ENCODE peak calls at places on chromosomes 16 and 17, in six cellular contexts. T is cardiac muscle cell; F is CD8-positive, alpha-beta T cell; C is tibial nerve; A is BE2C; U is heart left ventricle. W is an unnamed sample.

GRCh38 chr17:63927464-63928171 is 4.5 kb downstream of the CD79B start:
- DNase-seq in T (no peak), F (no peak), C (no peak), A (no peak), U (no peak), W (no peak)

GRCh38 chr16:83974475-83974874 is 6.4 kb downstream of the NECAB2 start:
- DNase-seq in T (no peak), F (no peak), C (no peak), A (no peak), U (no peak), W (no peak)

GRCh38 chr17:50051082-50051576 is 4.8 kb upstream of the ITGA3 start:
- DNase-seq in T (peak; percentile 71), F (no peak), C (no peak), A (no peak), U (no peak), W (no peak)

GRCh38 chr16:31113420-31114124 is 3.9 kb upstream of the KAT8 start:
- DNase-seq in T (no peak), F (no peak), C (no peak), A (no peak), U (no peak), W (no peak)

GRCh38 chr17:82698974-82699442 is 510 bp upstream of the RAB40B start:
- DNase-seq in T (no peak), F (no peak), C (no peak), A (no peak), U (no peak), W (no peak)

GRCh38 chr16:4203748-4204147 is 38.1 kb downstream of the SRL start:
- DNase-seq in T (no peak), F (no peak), C (no peak), A (no peak), U (no peak), W (no peak)

GRCh38 chr17:72361892-72362291 is 241.1 kb downstream of the SOX9 start:
- DNase-seq in T (no peak), F (no peak), C (no peak), A (no peak), U (no peak), W (no peak)

GRCh38 chr17:82947051-82947991 is 107.5 kb upstream of the ZNF750 start:
- DNase-seq in T (no peak), F (no peak), C (no peak), A (no peak), U (no peak), W (peak; percentile 19)

GRCh38 chr16:1158456-1159324 is 5.8 kb downstream of the CACNA1H start:
- DNase-seq in T (peak; percentile 35), F (no peak), C (no peak), A (no peak), U (peak; percentile 80), W (peak; percentile 64)

GRCh38 chr17:76831316-76831715 is 36.9 kb upstream of the MGAT5B start:
- DNase-seq in T (no peak), F (no peak), C (no peak), A (no peak), U (no peak), W (no peak)

GRCh38 chr16:57781741-57782606 is 20.3 kb downstream of the KIFC3 start:
- DNase-seq in T (peak; percentile 42), F (no peak), C (no peak), A (no peak), U (no peak), W (peak; percentile 8)

GRCh38 chr17:4796550-4796915 is 569 bp downstream of the PSMB6 start:
- DNase-seq in T (peak; percentile 45), F (no peak), C (no peak), A (peak; percentile 41), U (no peak), W (no peak)

GRCh38 chr16:85902366-85903155 is 3.6 kb downstream of the IRF8 start:
- DNase-seq in T (peak; percentile 22), F (peak; percentile 57), C (no peak), A (no peak), U (no peak), W (no peak)

GRCh38 chr17:81512984-81513668 is 527 bp upstream of the ACTG1 start:
- DNase-seq in T (peak; percentile 69), F (peak; percentile 54), C (peak; percentile 58), A (no peak), U (peak; percentile 75), W (peak; percentile 84)

GRCh38 chr17:29933379-29933778 is 3.4 kb upstream of the SSH2 start:
- DNase-seq in T (peak; percentile 66), F (no peak), C (no peak), A (no peak), U (no peak), W (no peak)

GRCh38 chr17:30336369-30337171 is 2.7 kb upstream of the TMIGD1 start:
- DNase-seq in T (peak; percentile 60), F (peak; percentile 64), C (no peak), A (peak; percentile 56), U (no peak), W (no peak)

GRCh38 chr17:47205419-47205963 is 3.7 kb upstream of the MYL4 start:
- DNase-seq in T (peak; percentile 81), F (peak; percentile 57), C (peak; percentile 48), A (no peak), U (peak; percentile 57), W (no peak)

GRCh38 chr17:56781944-56782737 is 51.6 kb downstream of the C17orf67 start:
- DNase-seq in T (no peak), F (no peak), C (no peak), A (no peak), U (no peak), W (no peak)

GRCh38 chr17:60142872-60143499 is 6.8 kb upstream of the CA4 start:
- DNase-seq in T (peak; percentile 92), F (peak; percentile 70), C (peak; percentile 83), A (peak; percentile 93), U (peak; percentile 86), W (peak; percentile 86)

GRCh38 chr17:60139438-60140285 is 10.1 kb upstream of the CA4 start:
- DNase-seq in T (peak; percentile 76), F (peak; percentile 71), C (peak; percentile 40), A (peak; percentile 11), U (peak; percentile 78), W (peak; percentile 86)

GRCh38 chr17:60137731-60138130 is 12.0 kb upstream of the CA4 start:
- DNase-seq in T (no peak), F (no peak), C (no peak), A (peak; percentile 20), U (no peak), W (no peak)

GRCh38 chr17:60138769-60139437 is 10.9 kb upstream of the CA4 start:
- DNase-seq in T (no peak), F (no peak), C (no peak), A (peak; percentile 5), U (no peak), W (no peak)

GRCh38 chr17:60141111-60142018 is 8.4 kb upstream of the CA4 start:
- DNase-seq in T (peak; percentile 46), F (no peak), C (no peak), A (peak; percentile 56), U (no peak), W (peak; percentile 45)
- H3K27me3 ChIP-seq in T (peaks cover 75% of the 10 kb centered on the region), F (peaks cover 36% of the 10 kb centered on the region), C (peaks cover 67% of the 10 kb centered on the region), A (no peaks in the 10 kb centered on the region), U (peaks cover 21% of the 10 kb centered on the region), W (peaks cover 59% of the 10 kb centered on the region)

DNA sequence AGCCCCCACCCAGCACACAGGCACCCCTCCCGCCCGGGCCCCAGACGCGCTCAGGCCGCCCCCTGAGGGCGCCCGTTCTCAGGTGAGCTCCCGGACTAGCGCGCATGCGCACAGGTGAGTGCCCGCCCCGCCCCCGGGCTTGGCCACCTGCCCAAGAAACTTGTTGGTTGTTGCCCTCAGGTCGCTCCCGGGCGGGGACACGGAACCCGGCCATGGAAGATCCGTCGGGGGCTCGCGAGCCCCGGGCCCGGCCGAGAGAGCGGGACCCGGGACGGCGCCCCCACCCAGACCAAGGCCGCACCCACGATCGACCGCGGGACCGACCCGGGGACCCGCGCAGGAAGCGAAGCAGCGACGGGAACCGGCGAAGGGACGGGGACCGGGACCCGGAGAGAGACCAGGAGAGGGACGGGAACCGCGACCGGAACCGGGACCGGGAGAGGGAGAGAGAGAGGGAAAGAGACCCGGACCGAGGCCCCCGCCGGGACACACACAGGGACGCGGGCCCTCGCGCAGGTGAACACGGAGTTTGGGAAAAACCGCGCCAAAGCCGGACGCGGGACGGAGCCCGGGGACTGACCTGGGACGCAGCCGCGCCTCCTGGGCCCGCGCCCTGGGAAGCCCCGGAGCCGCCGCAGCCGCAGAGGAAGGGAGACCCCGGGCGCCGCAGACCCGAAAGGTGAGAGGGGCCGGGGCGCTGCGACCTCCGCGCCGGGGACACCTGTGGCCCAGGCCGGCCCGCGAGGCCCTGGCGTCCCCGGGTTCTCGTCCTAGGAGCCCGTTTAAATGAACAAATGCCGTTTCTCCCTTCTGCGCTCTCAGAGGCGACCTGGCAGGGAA is at the start of gene MARVELD3:
- DNase-seq in T (no peak), F (peak; percentile 35), C (no peak), A (no peak), U (no peak), W (no peak)
- TF ChIP-seq CTCF in T (no peak), F (no peak), C (no peak), A (no peak), U (no peak), W (no peak)

DNA sequence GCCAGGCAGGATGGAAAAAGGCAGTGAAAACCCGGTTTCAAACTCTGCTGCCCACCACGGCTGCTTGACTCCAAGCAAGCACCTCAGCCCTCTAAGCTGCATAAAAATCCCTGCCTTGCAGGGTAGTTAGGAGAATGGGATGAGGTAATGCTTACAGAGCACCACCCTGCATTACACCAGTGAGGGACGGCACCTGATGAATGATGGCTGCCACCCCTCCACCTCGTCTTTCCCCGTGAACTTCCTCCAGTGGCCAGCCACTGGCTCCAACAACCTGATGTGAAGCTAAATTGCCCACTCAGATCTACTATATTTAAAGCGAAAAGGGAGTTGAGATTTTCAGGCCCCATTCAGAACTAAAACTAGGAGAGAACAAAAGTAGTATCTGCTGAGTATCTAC is 21.4 kb downstream of the MIEF2 start:
- DNase-seq in T (no peak), F (no peak), C (no peak), A (no peak), U (no peak), W (no peak)
- H3K36me3 ChIP-seq in T (peaks cover 66% of the 10 kb centered on the region), F (peaks cover 61% of the 10 kb centered on the region), C (peaks cover 31% of the 10 kb centered on the region), A (peaks cover 43% of the 10 kb centered on the region), U (peaks cover 97% of the 10 kb centered on the region), W (peaks cover 5% of the 10 kb centered on the region)

GRCh38 chr17:79848370-79848766 is 9.1 kb upstream of the CBX4 start:
- DNase-seq in T (no peak), F (no peak), C (no peak), A (no peak), U (no peak), W (no peak)
- H3K27me3 ChIP-seq in T (peaks cover 13% of the 10 kb centered on the region), F (peaks cover 7% of the 10 kb centered on the region), C (peaks cover 5% of the 10 kb centered on the region), A (peaks cover 10% of the 10 kb centered on the region), U (no peaks in the 10 kb centered on the region), W (peaks cover 8% of the 10 kb centered on the region)

GRCh38 chr16:50384500-50385122 is 15.8 kb upstream of the BRD7 start:
- DNase-seq in T (no peak), F (no peak), C (no peak), A (no peak), U (no peak), W (no peak)

GRCh38 chr16:50386139-50386538 is 17.4 kb upstream of the BRD7 start:
- DNase-seq in T (no peak), F (no peak), C (no peak), A (peak; percentile 72), U (no peak), W (no peak)

GRCh38 chr16:50376997-50377396 is 8.2 kb upstream of the BRD7 start:
- DNase-seq in T (no peak), F (no peak), C (no peak), A (no peak), U (no peak), W (no peak)

GRCh38 chr16:50378417-50378816 is 9.6 kb upstream of the BRD7 start:
- DNase-seq in T (no peak), F (no peak), C (no peak), A (no peak), U (no peak), W (no peak)

GRCh38 chr16:50381679-50382440 is 13.1 kb upstream of the BRD7 start:
- DNase-seq in T (no peak), F (no peak), C (no peak), A (no peak), U (no peak), W (no peak)
- TF ChIP-seq CTCF in T (no peak), F (no peak), C (no peak), A (no peak), U (no peak), W (no peak)